ENCODE peak calls at places on chromosome 12, in ten cellular contexts. L, T, A, Q, X, V, G, U, D and R are unnamed samples.

GRCh38 chr12:122956028-122956427 is 10.2 kb downstream of the ABCB9 start:
- DNase-seq in Q (no peak), L (no peak), U (no peak), T (no peak), V (no peak), X (no peak), G (no peak), A (no peak), D (no peak), R (no peak)

GRCh38 chr12:112381421-112381897 is 772 bp downstream of the HECTD4 start:
- DNase-seq in D (no peak), L (peak), G (peak), U (peak), Q (peak), T (no peak), A (peak), V (no peak), X (peak), R (no peak)

GRCh38 chr12:115983226-115983798 is 294.2 kb downstream of the MED13L start:
- DNase-seq in D (no peak), X (no peak), U (no peak), L (no peak), T (no peak), A (no peak), V (no peak), G (peak), Q (no peak), R (no peak)

GRCh38 chr12:80162177-80162576 is 62.8 kb downstream of the OTOGL start:
- DNase-seq in T (no peak), X (no peak), G (no peak), Q (no peak), A (no peak), U (no peak), L (no peak), D (no peak), V (no peak), R (no peak)

GRCh38 chr12:58521152-58521551 is 399.2 kb downstream of the LRIG3 start:
- DNase-seq in Q (no peak), X (no peak), V (no peak), U (no peak), L (no peak), G (no peak), T (no peak), A (no peak), D (no peak), R (no peak)

GRCh38 chr12:53118771-53119300 is 15.6 kb downstream of the SOAT2 start:
- DNase-seq in A (no peak), Q (no peak), D (no peak), X (no peak), L (no peak), G (no peak), V (no peak), T (no peak), U (no peak), R (no peak)

GRCh38 chr12:30874455-30875313 is 51.9 kb upstream of the TSPAN11 start:
- DNase-seq in U (peak), T (no peak), Q (peak), X (no peak), D (no peak), V (no peak), G (no peak), A (no peak), L (no peak), R (no peak)

GRCh38 chr12:1611775-1612174 is 17.3 kb upstream of the WNT5B start:
- DNase-seq in U (no peak), V (peak), G (no peak), Q (no peak), L (no peak), T (no peak), X (no peak), A (no peak), D (peak), R (no peak)

GRCh38 chr12:120468846-120469449 is 600 bp downstream of the SRSF9 start:
- DNase-seq in D (no peak), L (peak), A (peak), Q (peak), G (peak), V (peak), U (no peak), T (no peak), X (peak), R (no peak)

GRCh38 chr12:124098887-124099286 is 125.9 kb downstream of the ZNF664 start:
- DNase-seq in L (no peak), G (no peak), A (no peak), D (no peak), V (no peak), T (no peak), X (no peak), U (no peak), Q (no peak), R (no peak)

GRCh38 chr12:38102197-38102596 is 214.4 kb upstream of the ALG10B start:
- DNase-seq in L (no peak), T (no peak), A (no peak), X (no peak), Q (no peak), G (no peak), V (no peak), D (no peak), U (no peak), R (no peak)

GRCh38 chr12:132265056-132265800 is 64.2 kb downstream of the GALNT9 start:
- DNase-seq in U (no peak), L (no peak), A (no peak), T (no peak), G (no peak), X (no peak), D (no peak), Q (no peak), V (no peak), R (no peak)

GRCh38 chr12:79983492-79983891 is 48.6 kb upstream of the PPP1R12A start:
- DNase-seq in A (no peak), G (no peak), T (no peak), D (peak), L (no peak), U (no peak), Q (no peak), X (no peak), V (peak), R (no peak)

GRCh38 chr12:2267624-2268477 is 215.1 kb downstream of the CACNA1C start:
- DNase-seq in D (no peak), V (peak), G (no peak), T (no peak), L (no peak), A (no peak), Q (no peak), U (no peak), X (no peak), R (peak)

GRCh38 chr12:11711675-11712327 is 62.3 kb downstream of the ETV6 start:
- DNase-seq in D (peak), L (no peak), V (peak), U (no peak), G (no peak), X (no peak), A (no peak), Q (no peak), T (no peak), R (no peak)

GRCh38 chr12:41681898-41682297 is 462.8 kb downstream of the GXYLT1 start:
- DNase-seq in A (no peak), T (no peak), V (no peak), G (peak), Q (peak), L (no peak), D (no peak), X (no peak), U (peak), R (no peak)

GRCh38 chr12:25705256-25705655 is 152.2 kb upstream of the LMNTD1 start:
- DNase-seq in T (no peak), V (no peak), L (no peak), G (no peak), U (no peak), X (no peak), Q (no peak), A (no peak), D (no peak), R (no peak)